ENCODE peak calls at places on chromosomes 2 and 18, in seven cellular contexts. One of them, this sample, is unnamed.

GRCh38 chr2:20599001-20599600 is 51.8 kb downstream of the HS1BP3 start:
- DNase-seq in stomach: peak; percentile 90
- DNase-seq in Karpas-422: no peak
- DNase-seq in heart left ventricle: peak; percentile 77
- DNase-seq in SK-N-SH: peak; percentile 69
- DNase-seq in pancreas: peak; percentile 46
- DNase-seq in Peyer's patch: peak; percentile 44
- DNase-seq in this sample: no peak

GRCh38 chr2:109510136-109511028 is 103.4 kb downstream of the SEPTIN10 start:
- DNase-seq in pancreas: peak; percentile 79
- DNase-seq in Peyer's patch: peak; percentile 90
- DNase-seq in SK-N-SH: peak; percentile 87
- DNase-seq in Karpas-422: peak; percentile 91
- DNase-seq in stomach: peak; percentile 84
- DNase-seq in heart left ventricle: peak; percentile 78
- DNase-seq in this sample: peak; percentile 62

GRCh38 chr2:88896971-88897370 is 205.5 kb downstream of the RPIA start:
- DNase-seq in heart left ventricle: no peak
- DNase-seq in Peyer's patch: no peak
- DNase-seq in Karpas-422: no peak
- DNase-seq in SK-N-SH: no peak
- DNase-seq in pancreas: no peak
- DNase-seq in stomach: no peak
- DNase-seq in this sample: no peak

GRCh38 chr2:109009920-109010610 is 21.0 kb upstream of the EDAR start:
- DNase-seq in heart left ventricle: no peak
- DNase-seq in stomach: no peak
- DNase-seq in Peyer's patch: no peak
- DNase-seq in Karpas-422: no peak
- DNase-seq in SK-N-SH: no peak
- DNase-seq in pancreas: no peak
- DNase-seq in this sample: no peak

GRCh38 chr2:227772197-227772661 is 26.5 kb downstream of the SCYGR8 start:
- DNase-seq in SK-N-SH: no peak
- DNase-seq in heart left ventricle: no peak
- DNase-seq in pancreas: no peak
- DNase-seq in stomach: no peak
- DNase-seq in Karpas-422: peak; percentile 29
- DNase-seq in Peyer's patch: no peak
- DNase-seq in this sample: no peak

GRCh38 chr18:66344227-66344626 is 259.7 kb downstream of the CDH19 start:
- DNase-seq in pancreas: no peak
- DNase-seq in stomach: no peak
- DNase-seq in Karpas-422: no peak
- DNase-seq in heart left ventricle: no peak
- DNase-seq in SK-N-SH: no peak
- DNase-seq in Peyer's patch: no peak
- DNase-seq in this sample: no peak

GRCh38 chr2:177334940-177335543 is 57.5 kb upstream of the AGPS start:
- DNase-seq in Peyer's patch: peak; percentile 61
- DNase-seq in pancreas: peak; percentile 22
- DNase-seq in Karpas-422: peak; percentile 85
- DNase-seq in heart left ventricle: peak; percentile 24
- DNase-seq in stomach: no peak
- DNase-seq in SK-N-SH: peak; percentile 34
- DNase-seq in this sample: no peak

GRCh38 chr18:77571743-77572142 is 322.1 kb downstream of the GALR1 start:
- DNase-seq in pancreas: no peak
- DNase-seq in Peyer's patch: no peak
- DNase-seq in Karpas-422: no peak
- DNase-seq in SK-N-SH: no peak
- DNase-seq in heart left ventricle: no peak
- DNase-seq in stomach: no peak
- DNase-seq in this sample: no peak

GRCh38 chr18:23092121-23092520 is 43.2 kb upstream of the CABLES1 start:
- DNase-seq in Karpas-422: no peak
- DNase-seq in stomach: no peak
- DNase-seq in Peyer's patch: no peak
- DNase-seq in SK-N-SH: no peak
- DNase-seq in heart left ventricle: no peak
- DNase-seq in pancreas: no peak
- DNase-seq in this sample: no peak

GRCh38 chr2:236833501-236834186 is 252.0 kb upstream of the COPS8 start:
- DNase-seq in pancreas: no peak
- DNase-seq in SK-N-SH: no peak
- DNase-seq in Peyer's patch: no peak
- DNase-seq in stomach: no peak
- DNase-seq in heart left ventricle: no peak
- DNase-seq in Karpas-422: no peak
- DNase-seq in this sample: no peak

GRCh38 chr18:59823611-59824195 is 76.1 kb upstream of the PMAIP1 start:
- DNase-seq in SK-N-SH: peak; percentile 64
- DNase-seq in pancreas: peak; percentile 59
- DNase-seq in Peyer's patch: peak; percentile 80
- DNase-seq in heart left ventricle: peak; percentile 55
- DNase-seq in Karpas-422: peak; percentile 85
- DNase-seq in stomach: peak; percentile 76
- DNase-seq in this sample: no peak

GRCh38 chr18:30582078-30582477 is 460.5 kb downstream of the DSC3 start:
- DNase-seq in heart left ventricle: no peak
- DNase-seq in SK-N-SH: no peak
- DNase-seq in pancreas: no peak
- DNase-seq in Karpas-422: no peak
- DNase-seq in Peyer's patch: no peak
- DNase-seq in stomach: no peak
- DNase-seq in this sample: no peak

GRCh38 chr2:8408560-8409460 is 273.0 kb upstream of the ID2 start:
- DNase-seq in stomach: no peak
- DNase-seq in pancreas: no peak
- DNase-seq in heart left ventricle: no peak
- DNase-seq in SK-N-SH: no peak
- DNase-seq in Peyer's patch: no peak
- DNase-seq in Karpas-422: no peak
- DNase-seq in this sample: no peak

GRCh38 chr2:197615033-197615652 is 60.2 kb downstream of the RFTN2 start:
- DNase-seq in heart left ventricle: no peak
- DNase-seq in stomach: no peak
- DNase-seq in Peyer's patch: no peak
- DNase-seq in Karpas-422: no peak
- DNase-seq in SK-N-SH: no peak
- DNase-seq in pancreas: no peak
- DNase-seq in this sample: no peak

GRCh38 chr18:64103979-64104378 is 44.9 kb downstream of the LINC00305 start:
- DNase-seq in heart left ventricle: no peak
- DNase-seq in Peyer's patch: no peak
- DNase-seq in stomach: no peak
- DNase-seq in SK-N-SH: no peak
- DNase-seq in pancreas: no peak
- DNase-seq in Karpas-422: no peak
- DNase-seq in this sample: no peak

GRCh38 chr18:5195656-5196055 is 1.4 kb downstream of the AKAIN1 start:
- DNase-seq in Peyer's patch: no peak
- DNase-seq in stomach: no peak
- DNase-seq in heart left ventricle: no peak
- DNase-seq in Karpas-422: no peak
- DNase-seq in pancreas: no peak
- DNase-seq in SK-N-SH: no peak
- DNase-seq in this sample: no peak

GRCh38 chr2:86622409-86622877 is 1.2 kb downstream of the RNF103 start:
- DNase-seq in stomach: peak; percentile 44
- DNase-seq in heart left ventricle: peak; percentile 31
- DNase-seq in pancreas: no peak
- DNase-seq in SK-N-SH: peak; percentile 38
- DNase-seq in Peyer's patch: peak; percentile 62
- DNase-seq in Karpas-422: peak; percentile 82
- DNase-seq in this sample: no peak

GRCh38 chr2:122132292-122132691 is 376.8 kb downstream of the TSN start:
- DNase-seq in pancreas: no peak
- DNase-seq in heart left ventricle: no peak
- DNase-seq in Karpas-422: no peak
- DNase-seq in stomach: no peak
- DNase-seq in SK-N-SH: no peak
- DNase-seq in Peyer's patch: no peak
- DNase-seq in this sample: no peak

GRCh38 chr2:85537600-85538506 is 1.1 kb upstream of the MAT2A start:
- DNase-seq in heart left ventricle: peak; percentile 60
- DNase-seq in Peyer's patch: peak; percentile 79
- DNase-seq in pancreas: peak; percentile 61
- DNase-seq in SK-N-SH: peak; percentile 72
- DNase-seq in Karpas-422: peak; percentile 86
- DNase-seq in stomach: peak; percentile 57
- DNase-seq in this sample: no peak

GRCh38 chr2:235639387-235639786 is 145.5 kb downstream of the AGAP1 start:
- DNase-seq in Karpas-422: no peak
- DNase-seq in pancreas: no peak
- DNase-seq in Peyer's patch: peak; percentile 80
- DNase-seq in SK-N-SH: peak; percentile 73
- DNase-seq in stomach: no peak
- DNase-seq in heart left ventricle: peak; percentile 76
- DNase-seq in this sample: peak; percentile 64

GRCh38 chr2:26629751-26630150 is 11.4 kb downstream of the CIB4 start:
- DNase-seq in stomach: no peak
- DNase-seq in Karpas-422: no peak
- DNase-seq in pancreas: no peak
- DNase-seq in heart left ventricle: no peak
- DNase-seq in SK-N-SH: no peak
- DNase-seq in Peyer's patch: no peak
- DNase-seq in this sample: no peak

GRCh38 chr2:170679607-170680079 is 35.5 kb upstream of the SP5 start:
- DNase-seq in pancreas: no peak
- DNase-seq in SK-N-SH: no peak
- DNase-seq in stomach: no peak
- DNase-seq in Karpas-422: peak; percentile 41
- DNase-seq in heart left ventricle: no peak
- DNase-seq in Peyer's patch: peak; percentile 46
- DNase-seq in this sample: no peak

DNA sequence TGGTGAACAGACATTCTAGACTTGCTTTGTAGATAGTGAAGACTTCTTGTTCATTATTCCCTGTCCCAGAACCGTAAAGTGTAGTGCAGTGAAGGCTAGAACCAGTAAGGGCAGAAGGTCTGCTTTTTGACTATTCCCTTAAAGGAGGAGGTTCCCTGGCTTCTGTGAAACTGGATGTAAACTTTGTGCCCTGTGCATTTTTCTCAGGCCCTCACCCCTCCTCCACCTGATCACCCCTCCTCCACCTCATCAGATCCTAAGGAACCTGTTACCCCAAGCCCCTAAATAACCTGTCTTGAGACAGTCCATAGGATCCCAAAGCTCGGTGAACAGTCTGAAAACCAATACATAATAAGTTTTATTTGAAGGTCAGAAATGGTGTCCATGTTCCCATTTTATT is 33.7 kb downstream of the SFT2D3 start:
- DNase-seq in Peyer's patch: no peak
- DNase-seq in SK-N-SH: no peak
- DNase-seq in stomach: no peak
- DNase-seq in pancreas: no peak
- DNase-seq in heart left ventricle: no peak
- DNase-seq in Karpas-422: no peak
- DNase-seq in this sample: no peak
- H3K4me1 ChIP-seq in Peyer's patch: no peaks in the 10 kb centered on the region
- H3K4me1 ChIP-seq in SK-N-SH: no peaks in the 10 kb centered on the region
- H3K4me1 ChIP-seq in stomach: peaks cover 28% of the 10 kb centered on the region
- H3K4me1 ChIP-seq in pancreas: peaks cover 36% of the 10 kb centered on the region
- H3K4me1 ChIP-seq in heart left ventricle: peaks cover 21% of the 10 kb centered on the region
- H3K4me1 ChIP-seq in Karpas-422: peaks cover 26% of the 10 kb centered on the region
- H3K4me1 ChIP-seq in this sample: peaks cover 13% of the 10 kb centered on the region

DNA sequence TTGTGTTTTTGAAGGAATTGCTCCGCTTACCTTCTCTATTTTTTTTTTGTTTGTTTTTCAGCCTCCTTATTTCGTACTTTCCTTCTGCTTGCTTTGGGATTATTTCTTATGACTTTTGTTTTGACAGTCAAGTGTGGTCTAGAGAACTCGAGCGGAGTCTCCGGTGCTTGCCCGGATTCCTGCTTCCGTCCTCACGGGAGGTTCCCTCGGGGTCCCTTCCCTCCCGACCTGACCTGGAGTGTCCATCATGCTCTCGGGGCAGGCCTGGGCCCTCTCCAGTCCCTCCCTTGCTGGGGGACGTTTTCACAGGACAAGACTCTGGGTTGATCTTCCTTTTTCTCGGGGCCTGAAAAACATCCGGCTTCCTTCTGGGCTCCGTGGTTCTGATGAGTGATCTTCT is 45.9 kb downstream of the CTDP1 start:
- DNase-seq in Karpas-422: no peak
- DNase-seq in pancreas: no peak
- DNase-seq in Peyer's patch: no peak
- DNase-seq in heart left ventricle: no peak
- DNase-seq in stomach: no peak
- DNase-seq in SK-N-SH: no peak
- DNase-seq in this sample: no peak
- H3K9me3 ChIP-seq in Karpas-422: peaks cover 8% of the 10 kb centered on the region
- H3K9me3 ChIP-seq in pancreas: no peaks in the 10 kb centered on the region
- H3K9me3 ChIP-seq in Peyer's patch: no peaks in the 10 kb centered on the region
- H3K9me3 ChIP-seq in heart left ventricle: no peaks in the 10 kb centered on the region
- H3K9me3 ChIP-seq in stomach: no peaks in the 10 kb centered on the region
- H3K9me3 ChIP-seq in SK-N-SH: no peaks in the 10 kb centered on the region
- H3K9me3 ChIP-seq in this sample: peaks cover 4% of the 10 kb centered on the region

DNA sequence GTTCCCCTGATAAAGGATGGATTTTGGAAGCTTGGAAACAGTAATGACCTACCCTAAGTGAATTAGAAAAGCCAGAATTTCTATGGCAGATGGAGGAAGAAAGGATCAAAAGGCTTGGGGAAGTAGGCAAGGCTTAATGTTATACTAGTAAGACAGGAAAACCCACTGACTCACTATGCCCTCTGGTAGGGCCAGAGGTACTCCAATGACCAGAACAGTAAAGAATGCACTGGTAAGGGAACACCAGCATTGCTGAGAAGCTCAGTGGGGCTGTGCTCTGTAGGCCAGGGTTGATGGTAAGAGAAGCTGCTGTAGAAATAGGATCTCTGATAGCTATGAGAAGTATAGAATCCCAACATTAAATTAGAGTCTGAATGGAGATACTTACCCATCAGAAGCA is 126.4 kb downstream of the GFPT1 start:
- DNase-seq in Peyer's patch: no peak
- DNase-seq in pancreas: no peak
- DNase-seq in Karpas-422: no peak
- DNase-seq in stomach: no peak
- DNase-seq in SK-N-SH: no peak
- DNase-seq in heart left ventricle: no peak
- DNase-seq in this sample: no peak
- H3K4me1 ChIP-seq in Peyer's patch: no peaks in the 10 kb centered on the region
- H3K4me1 ChIP-seq in pancreas: no peaks in the 10 kb centered on the region
- H3K4me1 ChIP-seq in Karpas-422: no peaks in the 10 kb centered on the region
- H3K4me1 ChIP-seq in stomach: no peaks in the 10 kb centered on the region
- H3K4me1 ChIP-seq in SK-N-SH: no peaks in the 10 kb centered on the region
- H3K4me1 ChIP-seq in heart left ventricle: peaks cover 2% of the 10 kb centered on the region
- H3K4me1 ChIP-seq in this sample: no peaks in the 10 kb centered on the region

GRCh38 chr2:137764638-137765037 is 199.6 kb upstream of the HNMT start:
- DNase-seq in SK-N-SH: peak; percentile 1
- DNase-seq in Karpas-422: no peak
- DNase-seq in Peyer's patch: no peak
- DNase-seq in heart left ventricle: no peak
- DNase-seq in stomach: no peak
- DNase-seq in pancreas: no peak
- DNase-seq in this sample: no peak
- H3K9me3 ChIP-seq in SK-N-SH: no peaks in the 10 kb centered on the region
- H3K9me3 ChIP-seq in Karpas-422: peaks cover 4% of the 10 kb centered on the region
- H3K9me3 ChIP-seq in Peyer's patch: no peaks in the 10 kb centered on the region
- H3K9me3 ChIP-seq in heart left ventricle: no peaks in the 10 kb centered on the region
- H3K9me3 ChIP-seq in stomach: no peaks in the 10 kb centered on the region
- H3K9me3 ChIP-seq in pancreas: no peaks in the 10 kb centered on the region
- H3K9me3 ChIP-seq in this sample: no peaks in the 10 kb centered on the region

GRCh38 chr2:191382801-191383200 is 137.6 kb downstream of the MYO1B start:
- DNase-seq in pancreas: peak; percentile 86
- DNase-seq in Peyer's patch: peak; percentile 78
- DNase-seq in Karpas-422: no peak
- DNase-seq in heart left ventricle: no peak
- DNase-seq in stomach: peak; percentile 79
- DNase-seq in SK-N-SH: no peak
- DNase-seq in this sample: no peak
- H3K4me1 ChIP-seq in pancreas: peaks cover 22% of the 10 kb centered on the region
- H3K4me1 ChIP-seq in Peyer's patch: no peaks in the 10 kb centered on the region
- H3K4me1 ChIP-seq in Karpas-422: no peaks in the 10 kb centered on the region
- H3K4me1 ChIP-seq in heart left ventricle: peaks cover 30% of the 10 kb centered on the region
- H3K4me1 ChIP-seq in stomach: peaks cover 3% of the 10 kb centered on the region
- H3K4me1 ChIP-seq in SK-N-SH: no peaks in the 10 kb centered on the region
- H3K4me1 ChIP-seq in this sample: peaks cover 36% of the 10 kb centered on the region